ENCODE peak calls at places on chromosomes 1 and 21, in ten cellular contexts. I, T, S, K, Q, Z, X, U, L and C are unnamed samples.
A peak's percentile ranks its signal among the peaks of the same experiment; 100 is the strongest.

GRCh38 chr1:21232044-21232443 is 55.3 kb upstream of the EIF4G3 start:
- DNase-seq in X (peak; percentile 15), U (peak; percentile 45), I (peak; percentile 47), T (peak; percentile 67), K (no peak), Q (peak; percentile 74), Z (no peak), S (no peak), L (peak; percentile 74), C (peak; percentile 32)

GRCh38 chr1:112700290-112701226 is 6.4 kb downstream of the RHOC start:
- DNase-seq in Q (peak; percentile 92), T (peak; percentile 100), K (peak; percentile 93), L (peak; percentile 97), S (no peak), I (peak; percentile 86), Z (peak; percentile 55), U (peak; percentile 84), X (peak; percentile 60), C (peak; percentile 70)

GRCh38 chr1:78491311-78492071 is 717 bp downstream of the PTGFR start:
- DNase-seq in T (peak; percentile 59), U (no peak), S (peak; percentile 4), I (no peak), X (no peak), L (peak; percentile 35), Q (peak; percentile 58), Z (no peak), K (no peak), C (no peak)

GRCh38 chr1:21270086-21270689 is 20.1 kb downstream of the ECE1 start:
- DNase-seq in L (peak; percentile 74), Z (peak; percentile 74), I (peak; percentile 43), T (peak; percentile 71), U (peak; percentile 68), X (peak; percentile 53), K (peak; percentile 88), Q (peak; percentile 75), S (peak; percentile 77), C (peak; percentile 60)

GRCh38 chr1:154956557-154956956 is 658 bp upstream of the PBXIP1 start:
- DNase-seq in Z (no peak), X (no peak), I (no peak), Q (no peak), K (peak; percentile 76), L (no peak), T (no peak), S (no peak), U (no peak), C (no peak)

GRCh38 chr1:230186003-230186863 is 119.2 kb downstream of the GALNT2 start:
- DNase-seq in S (peak; percentile 48), L (peak; percentile 75), I (peak; percentile 99), X (no peak), K (no peak), T (no peak), U (no peak), Z (no peak), Q (peak; percentile 100), C (no peak)

GRCh38 chr1:4605158-4605557 is 49.3 kb upstream of the AJAP1 start:
- DNase-seq in I (no peak), T (no peak), K (no peak), Z (no peak), L (no peak), Q (no peak), S (no peak), U (no peak), X (no peak), C (no peak)

GRCh38 chr21:37000381-37000780 is 6.1 kb upstream of the RIPPLY3 start:
- DNase-seq in L (no peak), U (no peak), Z (no peak), Q (peak; percentile 49), T (no peak), K (no peak), I (no peak), S (no peak), X (no peak), C (no peak)

GRCh38 chr1:234774971-234775370 is 165.0 kb upstream of the IRF2BP2 start:
- DNase-seq in I (no peak), U (no peak), K (peak; percentile 11), X (no peak), Q (no peak), T (no peak), Z (no peak), L (peak; percentile 32), S (no peak), C (no peak)

DNA sequence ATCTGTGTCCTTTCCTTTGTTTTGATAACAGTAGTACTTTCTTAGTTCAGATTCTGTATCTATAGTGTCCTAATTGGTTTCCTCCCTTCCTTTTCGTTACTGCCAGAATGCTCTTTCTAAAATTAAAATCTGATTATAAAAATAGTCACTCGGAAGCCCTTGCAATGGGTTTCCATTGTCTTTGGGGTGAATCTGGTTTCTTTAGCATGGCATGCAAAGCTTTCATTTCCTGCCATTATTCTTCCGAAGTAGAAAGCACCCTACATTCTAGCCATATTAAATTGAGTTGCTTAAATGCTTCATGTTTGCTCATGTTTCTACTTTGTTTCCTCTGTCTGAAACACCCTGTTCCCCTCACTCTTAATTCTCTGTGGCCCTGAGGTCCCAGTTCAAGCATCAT is 53.2 kb upstream of the MACF1 start:
- DNase-seq in I (no peak), U (no peak), S (no peak), L (no peak), X (peak; percentile 55), K (no peak), Z (no peak), T (no peak), Q (no peak), C (no peak)
- H3K4me3 ChIP-seq in I (no peak overlapping the region), U (no peak overlapping the region), S (no peak overlapping the region), L (no peak overlapping the region), X (peak overlapping the region; percentile 3), K (no peak overlapping the region), Z (no peak overlapping the region), T (no peak overlapping the region), Q (no peak overlapping the region), C (no peak overlapping the region)

DNA sequence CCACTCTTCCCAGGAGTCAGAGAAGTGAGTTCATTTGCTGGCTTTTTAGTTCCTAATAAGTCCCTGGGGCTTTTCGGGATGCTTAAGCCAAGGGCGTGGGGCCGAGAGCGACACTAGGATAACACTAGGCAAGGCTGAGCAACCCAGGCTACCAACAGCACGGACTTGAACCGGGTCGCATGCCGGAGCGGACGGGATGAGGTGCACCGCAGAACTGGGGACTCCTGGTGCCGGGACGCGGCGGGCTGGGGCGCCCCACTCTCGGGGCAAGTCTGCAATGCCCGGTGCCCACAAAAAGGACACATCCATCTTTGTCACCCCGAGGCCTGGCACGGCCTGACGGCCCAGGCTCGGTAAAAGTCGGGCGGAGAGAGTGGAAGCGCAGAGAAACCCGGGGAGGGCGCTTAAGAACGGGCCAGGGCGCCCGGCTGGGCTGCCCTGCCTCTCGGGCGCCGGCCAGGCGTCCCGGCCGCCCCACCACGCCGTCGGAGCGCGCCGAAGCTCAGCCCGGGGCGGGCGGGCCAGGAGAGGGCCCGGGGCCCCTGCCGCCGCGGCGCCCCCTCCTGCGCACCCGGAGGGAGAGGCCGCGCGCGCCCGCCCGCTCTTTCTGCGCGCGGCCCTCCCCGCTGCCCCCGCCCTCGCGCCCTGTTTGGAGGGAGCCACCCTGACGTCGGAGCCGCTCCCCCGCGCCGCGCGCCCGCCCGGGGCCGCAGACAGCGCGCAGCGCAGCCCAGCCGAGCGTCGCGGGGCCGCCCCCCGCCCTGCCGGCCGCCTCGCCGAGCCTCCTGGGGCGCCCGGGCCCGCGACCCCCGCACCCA is at the start of gene NBL1:
- DNase-seq in T (peak; percentile 78), U (no peak), X (no peak), Z (peak; percentile 63), K (peak; percentile 62), L (peak; percentile 74), S (no peak), I (peak; percentile 26), Q (peak; percentile 62), C (no peak)
- H3K4me3 ChIP-seq in T (peak within 1 kb of the TSS; percentile 89), U (no peak within 1 kb of the TSS), X (peak within 1 kb of the TSS; percentile 46), Z (peak within 1 kb of the TSS; percentile 78), K (peak within 1 kb of the TSS; percentile 45), L (peak within 1 kb of the TSS; percentile 86), S (peak within 1 kb of the TSS; percentile 39), I (peak within 1 kb of the TSS; percentile 86), Q (peak within 1 kb of the TSS; percentile 100), C (peak within 1 kb of the TSS; percentile 47)

DNA sequence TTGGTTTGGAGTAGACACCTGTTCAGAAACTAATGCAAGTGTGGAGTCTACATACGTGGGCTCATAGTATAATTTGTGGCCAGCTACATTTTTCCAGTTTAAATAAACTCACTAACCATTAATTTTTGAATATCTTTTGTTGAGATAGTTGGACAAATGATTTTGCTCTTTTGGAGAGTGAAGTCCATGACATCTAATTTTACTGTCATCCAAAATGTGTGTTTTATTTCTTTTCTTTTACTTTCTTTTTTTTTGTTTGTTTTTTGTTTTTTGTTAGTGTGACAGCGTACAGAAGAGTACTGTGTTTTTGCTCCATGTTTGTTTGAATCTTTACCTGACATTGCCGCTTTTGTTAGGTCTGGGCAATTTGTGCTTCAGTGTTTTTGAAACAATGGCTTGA is 5.0 kb downstream of the RBM15 start:
- DNase-seq in X (no peak), Z (no peak), T (no peak), I (no peak), Q (no peak), K (no peak), S (no peak), U (no peak), L (no peak), C (no peak)
- H3K4me3 ChIP-seq in X (no peak overlapping the region), Z (no peak overlapping the region), T (no peak overlapping the region), I (no peak overlapping the region), Q (peak overlapping the region; percentile 92), K (no peak overlapping the region), S (no peak overlapping the region), U (peak overlapping the region; percentile 93), L (peak overlapping the region; percentile 4), C (no peak overlapping the region)

GRCh38 chr1:160800645-160801408 is 4.9 kb downstream of the LY9 start:
- DNase-seq in K (no peak), T (no peak), Z (no peak), S (no peak), I (no peak), X (peak; percentile 52), U (peak; percentile 52), Q (no peak), L (no peak), C (peak; percentile 61)

GRCh38 chr1:160798439-160798838 is 2.5 kb downstream of the LY9 start:
- DNase-seq in X (no peak), U (no peak), Z (no peak), I (no peak), S (no peak), K (no peak), L (no peak), T (no peak), Q (no peak), C (no peak)

GRCh38 chr1:160800142-160800541 is 4.2 kb downstream of the LY9 start:
- DNase-seq in X (no peak), Z (no peak), Q (no peak), K (no peak), L (no peak), S (no peak), T (no peak), U (no peak), I (no peak), C (no peak)

GRCh38 chr1:160797861-160798273 is 1.9 kb downstream of the LY9 start:
- DNase-seq in K (no peak), Z (peak; percentile 60), T (no peak), U (peak; percentile 80), S (no peak), L (no peak), X (peak; percentile 38), I (peak; percentile 74), Q (peak; percentile 37), C (peak; percentile 83)

DNA sequence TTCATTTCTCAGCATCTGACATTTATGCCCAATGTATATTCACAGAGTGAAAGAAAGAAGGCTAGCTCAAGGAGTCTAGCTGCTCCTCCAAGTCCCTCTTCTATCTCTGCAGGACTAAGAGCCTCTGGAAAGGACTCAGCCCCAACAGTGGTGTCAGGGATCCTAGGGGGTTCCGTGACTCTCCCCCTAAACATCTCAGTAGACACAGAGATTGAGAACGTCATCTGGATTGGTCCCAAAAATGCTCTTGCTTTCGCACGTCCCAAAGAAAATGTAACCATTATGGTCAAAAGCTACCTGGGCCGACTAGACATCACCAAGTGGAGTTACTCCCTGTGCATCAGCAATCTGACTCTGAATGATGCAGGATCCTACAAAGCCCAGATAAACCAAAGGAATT is 3.7 kb downstream of the LY9 start:
- DNase-seq in S (no peak), K (no peak), U (no peak), L (no peak), Z (no peak), Q (no peak), I (no peak), T (no peak), X (no peak), C (no peak)
- H3K4me3 ChIP-seq in S (no peak overlapping the region), K (no peak overlapping the region), U (peak overlapping the region; percentile 76), L (no peak overlapping the region), Z (peak overlapping the region; percentile 74), Q (no peak overlapping the region), I (no peak overlapping the region), T (no peak overlapping the region), X (peak overlapping the region; percentile 37), C (no peak overlapping the region)